ENCODE peak calls at places on chromosomes 7 and 10, in five cellular contexts. V, L, R, D and S are unnamed samples.

GRCh38 chr10:101940916-101941315 is 97.3 kb upstream of the KCNIP2 start:
- DNase-seq in V (peak; percentile 46), L (no peak), R (no peak), D (no peak), S (no peak)

GRCh38 chr7:50140688-50141087 is 47.6 kb upstream of the ZPBP start:
- DNase-seq in V (no peak), L (no peak), R (no peak), D (no peak), S (no peak)

GRCh38 chr10:58839771-58840170 is 327.1 kb downstream of the BICC1 start:
- DNase-seq in V (peak; percentile 50), L (no peak), R (no peak), D (no peak), S (no peak)

GRCh38 chr10:120891367-120891766 is 40.2 kb downstream of the WDR11 start:
- DNase-seq in V (peak; percentile 28), L (no peak), R (no peak), D (no peak), S (no peak)

GRCh38 chr10:14574291-14574690 is 200.4 kb downstream of the FAM107B start:
- DNase-seq in V (no peak), L (no peak), R (no peak), D (no peak), S (no peak)

GRCh38 chr7:47579458-47579857 is 2.5 kb downstream of the TNS3 start:
- DNase-seq in V (peak; percentile 23), L (no peak), R (no peak), D (no peak), S (no peak)

GRCh38 chr7:75967573-75967997 is 26.8 kb downstream of the TMEM120A start:
- DNase-seq in V (peak; percentile 52), L (no peak), R (no peak), D (no peak), S (no peak)

GRCh38 chr7:2689951-2690705 is 2.1 kb downstream of the AMZ1 start:
- DNase-seq in V (peak; percentile 24), L (no peak), R (no peak), D (no peak), S (no peak)

GRCh38 chr10:9878429-9878828 is 1139.2 kb upstream of the CELF2 start:
- DNase-seq in V (no peak), L (no peak), R (no peak), D (no peak), S (no peak)

GRCh38 chr10:67433276-67433675 is 262.7 kb downstream of the CTNNA3 start:
- DNase-seq in V (no peak), L (no peak), R (no peak), D (no peak), S (no peak)

GRCh38 chr7:18508441-18509427 is 13.2 kb downstream of the HDAC9 start:
- DNase-seq in V (peak; percentile 94), L (no peak), R (no peak), D (no peak), S (peak; percentile 99)

GRCh38 chr7:47044620-47045019 is 537.3 kb downstream of the TNS3 start:
- DNase-seq in V (no peak), L (no peak), R (no peak), D (peak; percentile 18), S (no peak)

GRCh38 chr7:144497296-144497695 is 93.8 kb upstream of the NOBOX start:
- DNase-seq in V (no peak), L (no peak), R (no peak), D (no peak), S (no peak)

GRCh38 chr10:85124592-85124991 is 796.2 kb downstream of the CCSER2 start:
- DNase-seq in V (no peak), L (peak; percentile 55), R (no peak), D (no peak), S (peak; percentile 2)

GRCh38 chr7:115135769-115136410 is 214.0 kb downstream of the MDFIC start:
- DNase-seq in V (peak; percentile 42), L (no peak), R (no peak), D (no peak), S (no peak)

GRCh38 chr7:123154231-123154860 is 45.4 kb downstream of the SLC13A1 start:
- DNase-seq in V (peak; percentile 27), L (peak; percentile 86), R (no peak), D (peak; percentile 58), S (peak; percentile 73)

GRCh38 chr10:3471497-3471896 is 298.9 kb upstream of the PITRM1 start:
- DNase-seq in V (no peak), L (no peak), R (no peak), D (no peak), S (no peak)

GRCh38 chr7:32519763-32520162 is 24.5 kb downstream of the AVL9 start:
- DNase-seq in V (no peak), L (no peak), R (no peak), D (no peak), S (no peak)

GRCh38 chr7:43569424-43569823 is 13.5 kb upstream of the STK17A start:
- DNase-seq in V (peak; percentile 89), L (no peak), R (no peak), D (no peak), S (peak; percentile 92)

GRCh38 chr10:67883710-67884312 is 645 bp upstream of the SIRT1 start:
- DNase-seq in V (peak; percentile 45), L (no peak), R (no peak), D (no peak), S (no peak)

GRCh38 chr7:90625562-90625961 is 29.4 kb downstream of the CDK14 start:
- DNase-seq in V (peak; percentile 44), L (peak; percentile 45), R (no peak), D (no peak), S (peak; percentile 6)

GRCh38 chr7:2821161-2821841 is 22.8 kb downstream of the GNA12 start:
- DNase-seq in V (peak; percentile 74), L (no peak), R (no peak), D (peak; percentile 67), S (peak; percentile 97)

GRCh38 chr10:31759124-31759798 is 169.4 kb downstream of the ARHGAP12 start:
- DNase-seq in V (peak; percentile 72), L (peak; percentile 80), R (no peak), D (no peak), S (no peak)

GRCh38 chr7:103389263-103389662 is 41.8 kb downstream of the PSMC2 start:
- DNase-seq in V (no peak), L (no peak), R (no peak), D (no peak), S (no peak)

GRCh38 chr10:124248056-124248455 is 154.7 kb upstream of the CHST15 start:
- DNase-seq in V (no peak), L (no peak), R (no peak), D (no peak), S (no peak)

GRCh38 chr7:2542924-2543871 is 12.1 kb downstream of the BRAT1 start:
- DNase-seq in V (no peak), L (peak; percentile 50), R (no peak), D (no peak), S (no peak)

GRCh38 chr7:22422831-22423615 is 66.1 kb upstream of the RAPGEF5 start:
- DNase-seq in V (no peak), L (no peak), R (no peak), D (no peak), S (no peak)

GRCh38 chr7:101936612-101937231 is 119.3 kb downstream of the CUX1 start:
- DNase-seq in V (peak; percentile 50), L (peak; percentile 33), R (no peak), D (peak; percentile 27), S (no peak)

GRCh38 chr7:134548877-134549276 is at the start of gene AKR1B15:
- DNase-seq in V (peak; percentile 66), L (no peak), R (no peak), D (no peak), S (no peak)

GRCh38 chr10:13099666-13100348 is at the start of gene OPTN:
- DNase-seq in V (peak; percentile 91), L (peak; percentile 88), R (peak; percentile 93), D (peak; percentile 27), S (peak; percentile 86)

GRCh38 chr10:71646051-71646450 is 73.5 kb downstream of the C10orf105 start:
- DNase-seq in V (no peak), L (no peak), R (no peak), D (no peak), S (no peak)

GRCh38 chr10:71649631-71650030 is 69.9 kb downstream of the C10orf105 start:
- DNase-seq in V (no peak), L (no peak), R (no peak), D (peak; percentile 94), S (no peak)

GRCh38 chr10:71648595-71649320 is 70.8 kb downstream of the C10orf105 start:
- DNase-seq in V (no peak), L (no peak), R (no peak), D (peak; percentile 63), S (no peak)

GRCh38 chr10:71646592-71647292 is 72.8 kb downstream of the C10orf105 start:
- DNase-seq in V (no peak), L (no peak), R (no peak), D (no peak), S (no peak)

DNA sequence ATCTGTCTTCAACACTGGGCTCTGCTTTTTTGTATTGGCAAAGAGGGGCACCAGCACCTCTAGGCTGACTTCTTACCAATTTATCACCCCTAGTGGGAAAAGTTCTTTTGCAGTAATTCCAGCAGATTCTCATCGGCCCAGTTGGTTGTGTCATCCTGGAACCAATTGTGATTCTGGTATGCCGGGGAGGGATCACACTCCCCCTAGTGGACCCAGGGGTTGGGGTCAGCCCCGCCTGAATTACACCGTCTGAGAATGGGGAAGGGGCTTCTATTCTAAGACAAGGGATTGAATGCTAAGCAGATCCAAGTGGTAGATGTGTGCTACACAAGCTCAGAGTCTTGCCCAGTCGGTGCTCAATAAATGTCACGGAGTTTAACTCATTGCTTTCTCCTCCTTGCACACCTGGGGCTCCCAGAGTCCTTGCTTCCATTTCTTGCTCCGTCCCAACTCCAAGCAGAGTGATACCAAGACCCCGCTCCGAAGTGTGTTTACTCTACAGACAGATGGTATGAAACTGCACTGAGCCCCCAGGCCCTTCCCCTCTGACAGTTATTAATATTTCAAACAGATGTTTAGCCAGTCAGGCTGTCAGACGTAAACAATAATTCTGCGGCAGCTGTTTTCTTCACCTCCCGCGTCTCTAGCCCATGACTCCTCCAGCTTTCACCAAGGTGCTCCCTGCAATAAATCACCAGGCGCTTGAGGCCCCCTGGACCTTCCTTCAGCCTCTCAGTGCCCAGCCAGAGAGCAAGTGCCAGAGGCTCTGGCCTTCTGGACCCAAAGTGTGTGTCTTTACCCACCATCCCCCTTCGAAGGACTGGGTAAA is 71.8 kb downstream of the C10orf105 start:
- DNase-seq in V (peak; percentile 19), L (no peak), R (no peak), D (peak; percentile 70), S (no peak)
- TF ChIP-seq CTCF in V (peak; percentile 44), L (no peak), R (no peak), D (peak; percentile 83), S (peak; percentile 34)

DNA sequence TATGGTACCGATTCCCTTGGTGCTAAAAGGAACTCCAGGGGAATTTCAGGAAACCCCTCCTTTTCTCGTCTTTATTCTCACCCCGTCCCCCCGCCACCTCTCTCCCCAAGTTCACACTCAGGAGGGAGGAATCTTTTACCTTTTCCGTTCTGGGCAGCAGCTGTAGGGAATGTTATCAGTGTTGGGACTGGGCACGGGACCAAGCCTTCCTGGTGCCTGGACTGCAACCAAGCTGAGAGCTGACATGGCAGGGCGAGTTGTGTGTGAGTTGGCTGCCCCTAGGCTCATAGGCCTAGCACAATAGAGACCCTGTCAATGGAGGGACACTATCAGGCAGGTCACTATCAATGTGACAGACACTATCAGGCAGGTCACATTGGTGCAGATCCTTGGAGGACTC is 121.4 kb downstream of the TCF7L2 start:
- DNase-seq in V (no peak), L (peak; percentile 83), R (no peak), D (no peak), S (no peak)
- TF ChIP-seq CTCF in V (no peak), L (no peak), R (no peak), D (no peak), S (no peak)

GRCh38 chr10:54940418-54940817 is 139.4 kb upstream of the PCDH15 start:
- DNase-seq in V (no peak), L (no peak), R (no peak), D (no peak), S (peak; percentile 5)
- TF ChIP-seq CTCF in V (no peak), L (no peak), R (peak; percentile 18), D (no peak), S (peak; percentile 35)

GRCh38 chr10:79202188-79203013 is 133.6 kb downstream of the ZMIZ1 start:
- DNase-seq in V (peak; percentile 51), L (no peak), R (no peak), D (peak; percentile 71), S (no peak)
- TF ChIP-seq CTCF in V (peak; percentile 59), L (peak; percentile 23), R (peak; percentile 61), D (peak; percentile 85), S (peak; percentile 69)